ENCODE peak calls at places on chromosomes 7 and 10, in ten cellular contexts. Y, X, G, P, W, N, B, Q, I and V are unnamed samples.

GRCh38 chr10:12929381-12929780 is 72.1 kb downstream of the CCDC3 start:
- DNase-seq in Y (no peak), X (no peak), G (no peak), P (no peak), W (no peak), N (no peak), B (no peak), Q (no peak), I (no peak), V (no peak)

GRCh38 chr7:115059312-115059711 is 137.4 kb downstream of the MDFIC start:
- DNase-seq in Y (no peak), X (peak; percentile 70), G (no peak), P (no peak), W (no peak), N (no peak), B (no peak), Q (no peak), I (no peak), V (no peak)

GRCh38 chr10:69253171-69253570 is 25.1 kb upstream of the HK1 start:
- DNase-seq in Y (no peak), X (no peak), G (no peak), P (no peak), W (no peak), N (no peak), B (no peak), Q (no peak), I (no peak), V (no peak)

GRCh38 chr7:16034353-16034752 is 347.9 kb upstream of the MEOX2 start:
- DNase-seq in Y (no peak), X (peak; percentile 19), G (no peak), P (no peak), W (peak; percentile 27), N (no peak), B (no peak), Q (no peak), I (no peak), V (no peak)

GRCh38 chr7:136956232-136956631 is 87.8 kb downstream of the CHRM2 start:
- DNase-seq in Y (no peak), X (peak; percentile 84), G (no peak), P (no peak), W (peak; percentile 76), N (no peak), B (no peak), Q (no peak), I (no peak), V (no peak)

GRCh38 chr7:93310346-93310745 is 78.2 kb downstream of the VPS50 start:
- DNase-seq in Y (no peak), X (peak; percentile 61), G (no peak), P (no peak), W (peak; percentile 4), N (no peak), B (no peak), Q (no peak), I (no peak), V (no peak)

GRCh38 chr7:55099086-55099831 is 80.4 kb downstream of the EGFR start:
- DNase-seq in Y (no peak), X (no peak), G (no peak), P (peak; percentile 46), W (no peak), N (no peak), B (no peak), Q (no peak), I (no peak), V (peak; percentile 35)

GRCh38 chr10:24425151-24425550 is 216.2 kb downstream of the KIAA1217 start:
- DNase-seq in Y (no peak), X (no peak), G (no peak), P (no peak), W (no peak), N (no peak), B (no peak), Q (no peak), I (no peak), V (no peak)

GRCh38 chr10:58642283-58642682 is 129.6 kb downstream of the BICC1 start:
- DNase-seq in Y (no peak), X (peak; percentile 70), G (no peak), P (no peak), W (peak; percentile 45), N (no peak), B (no peak), Q (no peak), I (no peak), V (no peak)

GRCh38 chr10:58638406-58638805 is 125.7 kb downstream of the BICC1 start:
- DNase-seq in Y (no peak), X (peak; percentile 80), G (no peak), P (no peak), W (no peak), N (no peak), B (no peak), Q (no peak), I (no peak), V (no peak)

GRCh38 chr10:58641708-58642107 is 129.0 kb downstream of the BICC1 start:
- DNase-seq in Y (no peak), X (peak; percentile 94), G (no peak), P (no peak), W (peak; percentile 49), N (no peak), B (peak; percentile 72), Q (no peak), I (no peak), V (no peak)

GRCh38 chr10:58643029-58643428 is 130.4 kb downstream of the BICC1 start:
- DNase-seq in Y (no peak), X (no peak), G (no peak), P (no peak), W (no peak), N (no peak), B (no peak), Q (no peak), I (no peak), V (no peak)

DNA sequence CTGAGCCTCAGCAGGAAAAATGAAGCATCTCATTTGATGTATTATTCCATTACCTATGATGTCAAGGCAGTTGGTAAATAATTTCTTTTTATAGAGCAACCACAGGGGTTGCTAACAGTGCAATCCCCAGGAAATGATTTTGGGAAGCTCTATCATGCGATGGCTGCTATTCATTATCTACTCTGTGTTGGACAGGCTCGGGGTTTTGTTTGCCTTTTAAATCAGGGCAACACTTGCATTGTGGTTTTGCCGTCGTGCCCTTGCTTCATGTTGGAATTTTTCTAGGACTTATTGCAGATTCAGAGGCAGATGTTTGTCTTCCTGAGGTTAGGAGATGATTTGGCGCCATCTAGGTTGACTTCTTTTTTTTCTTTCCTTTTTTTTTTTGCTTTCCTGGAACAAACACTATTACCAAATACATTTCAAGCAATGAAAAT is 128.4 kb downstream of the BICC1 start:
- DNase-seq in Y (no peak), X (peak; percentile 99), G (no peak), P (no peak), W (peak; percentile 78), N (no peak), B (peak; percentile 96), Q (no peak), I (no peak), V (no peak)
- TF ChIP-seq CTCF in Y (no peak), X (peak; percentile 30), G (no peak), P (peak; percentile 16), W (peak; percentile 88), N (no peak), B (no peak), Q (peak; percentile 60), I (no peak), V (no peak)

DNA sequence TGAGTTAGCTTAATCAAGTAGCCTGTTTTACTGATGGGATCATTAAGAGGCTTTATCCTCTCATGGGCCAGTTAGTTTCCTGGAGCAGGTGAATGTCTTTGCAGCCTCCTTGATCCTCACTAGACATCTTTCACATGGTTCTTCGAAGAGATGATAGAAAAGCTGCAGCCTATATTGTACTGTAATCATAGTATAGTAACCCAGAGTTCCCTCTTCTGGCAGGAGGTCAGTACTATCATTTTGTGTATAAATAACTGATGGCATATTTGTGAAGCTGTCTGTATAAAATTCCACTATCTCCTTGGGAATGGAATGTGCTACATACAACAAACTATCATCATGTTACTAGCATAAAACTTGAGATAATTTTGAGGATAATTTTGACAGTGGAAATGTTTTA is 123.8 kb upstream of the PRPS1L1 start:
- DNase-seq in Y (no peak), X (no peak), G (no peak), P (no peak), W (peak; percentile 22), N (no peak), B (no peak), Q (no peak), I (no peak), V (no peak)
- TF ChIP-seq CTCF in Y (no peak), X (no peak), G (no peak), P (no peak), W (peak; percentile 42), N (no peak), B (no peak), Q (peak; percentile 32), I (no peak), V (no peak)

GRCh38 chr10:123149162-123149567 is 1.2 kb downstream of the HMX2 start:
- DNase-seq in Y (no peak), X (no peak), G (no peak), P (no peak), W (no peak), N (no peak), B (no peak), Q (no peak), I (no peak), V (peak; percentile 22)

GRCh38 chr10:123146892-123147634 is 873 bp upstream of the HMX2 start:
- DNase-seq in Y (no peak), X (no peak), G (no peak), P (no peak), W (no peak), N (no peak), B (no peak), Q (no peak), I (no peak), V (no peak)

GRCh38 chr10:123148414-123149161 is 652 bp downstream of the HMX2 start:
- DNase-seq in Y (peak; percentile 39), X (no peak), G (no peak), P (peak; percentile 9), W (no peak), N (no peak), B (no peak), Q (no peak), I (no peak), V (peak; percentile 34)

GRCh38 chr10:123146013-123146891 is 1.7 kb upstream of the HMX2 start:
- DNase-seq in Y (peak; percentile 35), X (no peak), G (no peak), P (no peak), W (no peak), N (no peak), B (no peak), Q (no peak), I (peak; percentile 25), V (peak; percentile 82)

GRCh38 chr10:123147635-123148413 is at the start of gene HMX2:
- DNase-seq in Y (peak; percentile 73), X (no peak), G (no peak), P (no peak), W (no peak), N (no peak), B (no peak), Q (no peak), I (peak; percentile 26), V (peak; percentile 62)
- TF ChIP-seq CTCF in Y (no peak), X (no peak), G (no peak), P (no peak), W (no peak), N (no peak), B (no peak), Q (no peak), I (no peak), V (no peak)

DNA sequence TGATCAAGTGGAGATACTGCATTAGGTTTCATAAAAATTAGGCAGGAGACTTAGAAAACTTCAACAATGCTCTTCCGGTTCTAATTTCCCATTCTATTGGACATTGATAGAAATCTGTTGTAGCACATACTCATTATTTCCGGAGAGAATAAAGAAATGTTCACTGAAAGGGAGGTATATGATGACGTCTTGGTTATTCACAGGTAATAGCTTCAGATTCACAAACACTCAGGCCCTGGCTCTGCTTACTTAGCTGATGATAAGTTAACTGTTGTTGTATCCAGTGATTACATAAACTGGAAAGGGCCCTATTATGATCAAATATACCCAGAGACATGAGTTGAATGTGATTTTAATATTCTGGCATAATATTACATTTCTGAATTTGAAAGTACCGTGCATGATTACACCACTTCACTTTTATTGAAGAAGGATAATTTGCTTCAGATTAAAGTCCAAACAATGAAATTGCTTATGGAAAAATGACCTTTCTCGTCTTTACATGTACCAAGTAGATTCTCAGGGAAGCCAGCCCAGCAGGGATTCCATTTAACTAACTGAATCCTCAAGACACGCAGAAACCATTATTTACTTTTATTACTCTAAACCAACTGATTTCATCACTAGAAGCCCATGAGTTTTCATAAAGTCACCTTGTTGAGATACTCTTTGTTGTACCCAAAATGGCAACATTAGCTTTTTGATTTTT is 288.0 kb upstream of the PITRM1 start:
- DNase-seq in Y (no peak), X (no peak), G (no peak), P (no peak), W (no peak), N (no peak), B (no peak), Q (no peak), I (no peak), V (no peak)
- TF ChIP-seq CTCF in Y (no peak), X (no peak), G (no peak), P (no peak), W (no peak), N (no peak), B (no peak), Q (no peak), I (no peak), V (no peak)